ENCODE peak calls at places on chromosomes 11 and 22, in four cellular contexts. H is mesendoderm, F is H1, Q is IMR-90. Y is an unnamed sample.

GRCh38 chr22:24928322-24928721 is 18.2 kb downstream of the LHFPL7 start:
- DNase-seq in H (no peak), Q (no peak), F (no peak), Y (no peak)

GRCh38 chr11:68970921-68971636 is 9.7 kb downstream of the MRGPRD start:
- DNase-seq in F (no peak), H (no peak), Q (no peak), Y (peak)

GRCh38 chr11:72627594-72628281 is 46.5 kb downstream of the PDE2A start:
- DNase-seq in F (no peak), H (no peak), Q (no peak), Y (no peak)

GRCh38 chr11:44589301-44589700 is 23.8 kb downstream of the CD82 start:
- DNase-seq in H (no peak), Q (peak), F (no peak), Y (no peak)

GRCh38 chr11:108703916-108704315 is 39.0 kb downstream of the DDX10 start:
- DNase-seq in F (no peak), H (no peak), Q (no peak), Y (no peak)

GRCh38 chr11:126646701-126647209 is 291.3 kb downstream of the ST3GAL4 start:
- DNase-seq in F (no peak), Q (peak), H (no peak), Y (no peak)

GRCh38 chr11:125618383-125618782 is 6.6 kb upstream of the CHEK1 start:
- DNase-seq in F (no peak), H (no peak), Q (no peak), Y (no peak)

GRCh38 chr22:47034905-47035419 is 272.5 kb downstream of the TBC1D22A start:
- DNase-seq in Q (no peak), H (no peak), F (no peak), Y (no peak)

DNA sequence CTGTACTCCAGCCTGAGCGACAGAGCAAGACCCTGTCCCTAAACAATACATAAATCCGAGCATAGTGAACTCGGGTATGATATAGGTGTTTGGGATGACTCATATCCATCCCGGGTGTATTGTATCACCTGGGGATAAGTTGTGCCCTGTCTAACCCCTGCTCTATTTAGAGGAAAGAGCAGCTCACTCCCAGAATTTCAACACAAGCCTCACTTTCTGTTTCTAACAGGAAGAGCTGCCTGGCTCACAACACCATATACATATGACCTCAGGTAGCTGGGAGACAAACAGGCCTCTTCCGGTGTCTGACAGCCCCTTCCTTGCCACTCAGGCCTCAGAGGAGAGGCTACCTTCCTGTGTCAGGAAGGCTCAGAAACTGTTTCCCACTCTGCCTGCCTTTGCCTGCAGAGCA is 9.9 kb upstream of the MICALL1 start:
- DNase-seq in Q (peak), H (peak), F (no peak), Y (peak)
- H3K56ac ChIP-seq in Q (no peak), H (peak), F (no peak), Y (no peak)

GRCh38 chr11:10295056-10295901 is 1.3 kb upstream of the SBF2 start:
- DNase-seq in H (no peak), F (no peak), Q (no peak), Y (no peak)

GRCh38 chr11:10298342-10298741 is 4.3 kb upstream of the SBF2 start:
- DNase-seq in F (no peak), H (no peak), Q (peak), Y (no peak)

GRCh38 chr11:10289765-10290420 is 4.1 kb downstream of the SBF2 start:
- DNase-seq in F (no peak), H (no peak), Q (no peak), Y (no peak)

GRCh38 chr11:10293423-10294288 is at the start of gene SBF2:
- DNase-seq in F (no peak), Q (peak), H (peak), Y (peak)

DNA sequence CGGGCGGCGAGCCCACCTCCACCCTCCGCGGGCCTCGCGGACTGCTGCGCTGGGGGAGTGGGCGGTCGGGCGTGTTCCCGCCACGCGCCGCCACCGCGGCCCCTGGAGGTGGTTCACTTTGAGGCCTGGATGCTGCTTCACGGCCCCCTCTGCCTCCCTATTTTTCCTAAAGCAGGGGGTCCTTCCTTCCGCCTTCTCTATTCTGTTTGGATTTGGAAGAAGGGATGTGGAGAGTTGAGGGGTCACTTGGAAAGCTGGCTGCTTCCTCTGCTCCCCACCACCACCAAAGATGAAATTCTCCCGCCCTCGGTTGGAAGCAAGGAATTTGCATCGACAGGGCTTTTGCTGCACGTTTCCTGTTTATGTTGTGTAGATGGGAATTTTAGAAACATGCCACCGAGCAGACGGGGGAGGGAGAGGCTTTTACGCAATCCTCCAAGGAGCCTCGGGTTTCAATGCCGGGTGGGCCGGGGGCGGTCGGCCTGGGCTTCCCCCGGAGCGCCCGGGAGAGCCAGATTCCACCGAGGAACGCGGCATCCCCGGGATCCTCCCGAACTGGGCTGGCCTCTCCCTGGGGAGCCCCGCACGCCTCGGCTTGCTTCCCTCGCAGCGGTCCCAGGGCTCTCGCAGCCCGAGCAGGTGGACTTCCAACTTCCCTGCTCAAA is 402 bp upstream of the SBF2 start:
- DNase-seq in F (no peak), Q (peak), H (peak), Y (peak)
- H3K23ac ChIP-seq in F (no peak), Q (peak), H (no peak), Y (no peak)

GRCh38 chr11:2122222-2122906 is 16.8 kb downstream of the IGF2 start:
- DNase-seq in F (no peak), H (no peak), Q (peak), Y (no peak)
- H3K56ac ChIP-seq in F (no peak), H (no peak), Q (no peak), Y (no peak)

GRCh38 chr22:19818264-19819208 is 36.1 kb downstream of the GNB1L start:
- DNase-seq in Q (no peak), F (no peak), H (no peak), Y (peak)

GRCh38 chr22:19819209-19819910 is 35.3 kb downstream of the GNB1L start:
- DNase-seq in H (no peak), F (no peak), Q (no peak), Y (no peak)

GRCh38 chr22:19820880-19821522 is 33.7 kb downstream of the GNB1L start:
- DNase-seq in H (no peak), F (no peak), Q (no peak), Y (peak)

GRCh38 chr22:19821523-19822300 is 33.0 kb downstream of the GNB1L start:
- DNase-seq in Q (no peak), H (no peak), F (no peak), Y (peak)

GRCh38 chr22:19819911-19820879 is 34.5 kb downstream of the GNB1L start:
- DNase-seq in H (no peak), Q (no peak), F (no peak), Y (peak)
- H3K23ac ChIP-seq in H (no peak), Q (no peak), F (no peak), Y (no peak)

DNA sequence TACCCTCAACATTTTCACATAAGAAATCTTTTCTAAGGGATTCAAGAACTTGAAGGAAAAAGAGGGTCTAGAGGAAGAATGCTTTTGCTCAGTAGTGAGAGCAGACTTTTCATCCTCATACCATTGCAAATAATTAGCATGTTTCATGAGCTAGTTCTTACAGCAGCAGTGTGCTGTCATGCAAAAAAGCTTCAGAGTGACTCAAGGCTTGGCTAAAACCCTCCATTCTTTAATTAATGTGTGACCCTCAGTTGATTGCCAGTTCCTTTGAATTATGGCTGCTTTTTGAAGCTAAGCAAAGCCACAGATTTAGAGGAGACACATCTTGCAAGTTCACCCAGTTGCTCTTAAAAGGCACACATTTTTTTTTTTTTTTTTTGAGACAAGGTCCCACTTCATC is 36.6 kb upstream of the PCF11 start:
- DNase-seq in H (no peak), F (no peak), Q (peak), Y (no peak)
- H3K56ac ChIP-seq in H (no peak), F (no peak), Q (no peak), Y (no peak)

GRCh38 chr11:45880772-45881570 is 4.5 kb upstream of the MAPK8IP1 start:
- DNase-seq in F (no peak), Q (no peak), H (no peak), Y (no peak)
- H3K23ac ChIP-seq in F (no peak), Q (no peak), H (no peak), Y (no peak)